ENCODE peak calls at places on chromosome 11, in ten cellular contexts. C, J, P, D, U, H, N, A, S and M are unnamed samples.

GRCh38 chr11:116194156-116194904 is 578.5 kb downstream of the BUD13 start:
- ATAC-seq in A (no peak), S (no peak), J (peak; percentile 27), D (no peak), C (no peak), N (no peak), U (no peak), P (no peak), H (no peak), M (no peak)

GRCh38 chr11:68998390-68998911 is 14.6 kb downstream of the MRGPRF start:
- ATAC-seq in S (no peak), D (no peak), P (no peak), N (no peak), U (no peak), A (no peak), H (no peak), C (peak; percentile 31), J (no peak), M (no peak)

GRCh38 chr11:69667619-69668604 is 7.2 kb downstream of the LTO1 start:
- ATAC-seq in J (no peak), D (no peak), H (no peak), C (peak; percentile 53), U (no peak), P (no peak), N (no peak), S (no peak), A (no peak), M (no peak)

GRCh38 chr11:106262852-106263251 is 185.4 kb downstream of the AASDHPPT start:
- ATAC-seq in S (no peak), P (no peak), U (no peak), A (no peak), C (no peak), H (no peak), N (no peak), J (no peak), D (no peak), M (no peak)

GRCh38 chr11:9226514-9226913 is 38.6 kb downstream of the DENND5A start:
- ATAC-seq in H (no peak), C (no peak), S (no peak), U (no peak), D (no peak), P (no peak), N (no peak), A (no peak), J (no peak), M (no peak)

GRCh38 chr11:96215094-96215782 is 127.8 kb downstream of the MAML2 start:
- ATAC-seq in A (peak; percentile 6), D (peak; percentile 18), P (peak; percentile 53), C (peak; percentile 44), H (no peak), N (no peak), U (peak; percentile 63), J (peak; percentile 47), S (peak; percentile 17), M (peak; percentile 52)

GRCh38 chr11:47986219-47986618 is 5.9 kb downstream of the PTPRJ start:
- ATAC-seq in U (no peak), S (no peak), J (no peak), H (no peak), P (no peak), N (peak; percentile 2), A (no peak), C (no peak), D (no peak), M (no peak)

GRCh38 chr11:19980957-19981669 is 179.2 kb downstream of the DBX1 start:
- ATAC-seq in H (peak; percentile 40), U (no peak), D (no peak), J (peak; percentile 59), C (peak; percentile 78), S (peak; percentile 69), P (peak; percentile 15), N (no peak), A (no peak), M (peak; percentile 72)

GRCh38 chr11:742571-743201 is 4.6 kb upstream of the TALDO1 start:
- ATAC-seq in S (no peak), H (no peak), U (no peak), N (no peak), D (no peak), C (no peak), J (no peak), A (no peak), P (no peak), M (no peak)

GRCh38 chr11:742156-742546 is 5.1 kb upstream of the TALDO1 start:
- ATAC-seq in C (no peak), P (no peak), J (no peak), S (no peak), D (no peak), U (no peak), N (no peak), H (no peak), A (no peak), M (no peak)

GRCh38 chr11:733072-733471 is 14.2 kb upstream of the TALDO1 start:
- ATAC-seq in J (no peak), U (no peak), C (no peak), N (no peak), P (no peak), S (no peak), H (no peak), A (no peak), D (no peak), M (no peak)

GRCh38 chr11:736431-736830 is 10.8 kb upstream of the TALDO1 start:
- ATAC-seq in C (no peak), S (no peak), P (no peak), H (no peak), U (no peak), J (no peak), A (no peak), D (peak; percentile 15), N (no peak), M (no peak)

DNA sequence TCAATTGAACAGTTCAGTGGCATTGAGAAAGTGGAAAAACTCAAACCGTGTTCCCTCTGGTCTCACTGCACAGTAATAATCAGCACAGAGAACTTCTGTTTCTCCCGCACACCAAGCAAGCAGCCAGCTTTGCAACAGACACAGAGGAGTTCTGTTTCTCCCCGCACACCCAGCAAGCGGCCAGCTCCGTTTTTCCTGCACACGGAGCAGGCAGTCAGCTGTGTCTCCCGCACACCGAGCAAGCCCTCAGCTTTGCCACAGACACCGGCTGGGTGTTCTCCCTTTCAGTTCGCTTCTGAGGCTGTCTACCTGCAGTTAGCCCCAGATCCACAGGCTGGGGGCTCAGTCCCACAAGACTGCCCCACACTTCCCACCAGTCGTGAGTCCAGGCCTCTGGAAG is 9.9 kb upstream of the TALDO1 start:
- ATAC-seq in U (no peak), S (no peak), N (no peak), P (no peak), D (no peak), A (no peak), C (no peak), J (no peak), H (no peak), M (no peak)
- H3K27ac ChIP-seq in U (no peak overlapping the region), S (no peak overlapping the region), N (no peak overlapping the region), P (no peak overlapping the region), D (no peak overlapping the region), A (no peak overlapping the region), C (no peak overlapping the region), J (no peak overlapping the region), H (no peak overlapping the region), M (no peak overlapping the region)

GRCh38 chr11:45412033-45412432 is 125.9 kb upstream of the SYT13 start:
- ATAC-seq in A (no peak), P (no peak), H (no peak), D (no peak), U (no peak), S (no peak), C (no peak), J (no peak), N (no peak), M (no peak)
- H3K27ac ChIP-seq in A (no peak overlapping the region), P (no peak overlapping the region), H (no peak overlapping the region), D (no peak overlapping the region), U (no peak overlapping the region), S (no peak overlapping the region), C (no peak overlapping the region), J (no peak overlapping the region), N (no peak overlapping the region), M (no peak overlapping the region)

DNA sequence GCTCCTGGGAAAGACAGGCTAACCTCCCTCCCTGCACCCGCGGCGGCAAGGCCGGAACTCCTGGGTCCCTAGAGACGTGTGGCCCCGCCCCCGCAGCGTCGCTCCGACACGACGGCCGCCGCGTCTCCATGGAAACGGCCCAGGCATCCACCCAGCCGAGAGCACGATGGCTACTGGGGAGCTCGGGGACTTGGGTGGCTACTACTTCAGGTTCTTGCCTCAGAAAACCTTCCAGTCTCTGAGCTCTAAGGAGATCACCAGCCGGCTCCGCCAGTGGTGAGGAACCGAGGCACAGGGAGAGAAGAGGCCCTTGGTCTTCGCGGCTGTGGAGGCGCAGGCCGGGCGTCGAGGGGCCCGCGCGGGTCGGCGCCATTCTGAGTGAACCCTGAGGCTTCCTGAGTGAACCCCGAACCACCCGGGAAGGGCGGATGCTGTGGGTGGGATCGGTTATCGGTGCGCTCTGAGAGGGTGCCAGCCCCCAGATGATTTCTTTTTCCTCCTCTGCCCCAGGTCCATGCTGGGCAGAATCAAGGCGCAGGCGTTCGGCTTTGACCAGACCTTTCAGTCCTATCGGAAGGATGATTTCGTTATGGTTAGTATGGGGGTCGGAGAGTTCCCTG is at the start of gene CFAP300:
- ATAC-seq in U (no peak), S (peak; percentile 96), P (peak; percentile 95), A (peak; percentile 86), C (peak; percentile 54), J (peak; percentile 98), H (peak; percentile 93), D (peak; percentile 86), N (no peak), M (peak; percentile 92)
- H3K27ac ChIP-seq in U (no peak within 1 kb of the TSS), S (peak within 1 kb of the TSS; percentile 87), P (no peak within 1 kb of the TSS), A (no peak within 1 kb of the TSS), C (no peak within 1 kb of the TSS), J (peak within 1 kb of the TSS; percentile 33), H (peak within 1 kb of the TSS; percentile 54), D (no peak within 1 kb of the TSS), N (no peak within 1 kb of the TSS), M (peak within 1 kb of the TSS; percentile 75)

GRCh38 chr11:16876053-16876752 is 137.8 kb downstream of the C11orf58 start:
- ATAC-seq in P (no peak), A (no peak), S (no peak), C (no peak), U (no peak), J (no peak), D (peak; percentile 57), N (no peak), H (no peak), M (no peak)

GRCh38 chr11:16880184-16880583 is 134.0 kb downstream of the PLEKHA7 start:
- ATAC-seq in A (no peak), S (no peak), P (no peak), U (no peak), C (no peak), N (no peak), H (peak; percentile 44), J (no peak), D (no peak), M (no peak)

GRCh38 chr11:16879690-16880089 is 134.5 kb downstream of the PLEKHA7 start:
- ATAC-seq in S (no peak), C (no peak), H (no peak), D (no peak), P (no peak), A (no peak), N (no peak), U (no peak), J (peak; percentile 32), M (no peak)

GRCh38 chr11:16874275-16874975 is 136.0 kb downstream of the C11orf58 start:
- ATAC-seq in J (no peak), U (no peak), S (no peak), A (no peak), P (no peak), N (no peak), H (no peak), D (no peak), C (peak; percentile 62), M (no peak)

DNA sequence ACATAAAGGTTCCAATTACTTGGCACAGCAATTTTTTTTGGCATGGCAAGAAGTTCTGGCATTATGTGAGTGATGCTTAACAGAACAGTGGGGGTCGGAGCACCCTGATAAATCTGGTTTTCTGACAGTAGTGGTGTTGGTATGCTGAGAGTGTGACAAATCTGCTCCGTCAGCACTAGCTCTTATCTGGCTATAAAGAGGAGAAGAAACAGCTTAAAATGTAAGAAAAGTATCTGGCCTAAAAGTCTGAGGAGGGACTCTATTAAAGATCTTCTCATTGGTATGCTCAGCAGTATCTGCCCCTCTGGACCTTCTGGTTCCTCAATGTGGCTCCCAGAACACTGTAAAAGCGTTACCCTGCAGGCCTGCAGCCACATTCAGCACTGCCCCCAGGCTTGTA is 137.4 kb downstream of the PLEKHA7 start:
- ATAC-seq in N (no peak), J (no peak), A (no peak), U (no peak), C (no peak), D (no peak), H (no peak), S (no peak), P (no peak), M (no peak)
- H3K27ac ChIP-seq in N (no peak overlapping the region), J (no peak overlapping the region), A (peak overlapping the region; percentile 35), U (no peak overlapping the region), C (no peak overlapping the region), D (no peak overlapping the region), H (no peak overlapping the region), S (no peak overlapping the region), P (no peak overlapping the region), M (no peak overlapping the region)